ENCODE peak calls at places on chromosome 4, in four cellular contexts. N is myocyte, H is NCI-H1105, K is SW 1271. R is an unnamed sample.

GRCh38 chr4:156109943-156110925 is 156.6 kb upstream of the CTSO start:
- DNase-seq in H (no peak), K (no peak), N (peak), R (no peak)

GRCh38 chr4:180335571-180335970 is 1907.6 kb upstream of the TENM3 start:
- DNase-seq in H (no peak), K (no peak), N (no peak), R (no peak)

GRCh38 chr4:76984788-76985211 is 35.2 kb downstream of the SEPTIN11 start:
- DNase-seq in K (peak), H (no peak), N (peak), R (no peak)

GRCh38 chr4:156672492-156672891 is 299.1 kb downstream of the PDGFC start:
- DNase-seq in K (no peak), N (peak), H (no peak), R (peak)

GRCh38 chr4:108336076-108336475 is 167.3 kb upstream of the LEF1 start:
- DNase-seq in N (peak), H (no peak), K (no peak), R (no peak)

GRCh38 chr4:107408968-107409367 is 311.1 kb downstream of the PAPSS1 start:
- DNase-seq in N (no peak), H (no peak), K (no peak), R (no peak)

GRCh38 chr4:118905546-118905945 is 16.9 kb downstream of the SYNPO2 start:
- DNase-seq in H (no peak), N (peak), K (no peak), R (no peak)

GRCh38 chr4:110704748-110705439 is 82.0 kb upstream of the PITX2 start:
- DNase-seq in N (no peak), K (no peak), H (no peak), R (no peak)

GRCh38 chr4:82774711-82775171 is 23.9 kb downstream of the SCD5 start:
- DNase-seq in N (peak), H (no peak), K (no peak), R (no peak)

R was measured in NCI-H524 treated with DMSO at 0.1 percent for 48 hours.